ENCODE peak calls at places on chromosomes 12 and 14, in eight cellular contexts. P is NCI-H1092; L is GM23338; S is T-helper 9 cell; R is fibroblast of pulmonary artery; K is stomach; G is Peyer's patch; U is activated T-cell treated with anti-CD3 and anti-CD28 coated beads, Interleukin-2, amount 50 U/mL, for 72 hours. I is an unnamed sample.

GRCh38 chr14:75837151-75837787 is 144.5 kb downstream of the TGFB3 start:
- DNase-seq in S (no peak), U (no peak), R (no peak), K (no peak), L (no peak), P (no peak), G (no peak), I (no peak)

GRCh38 chr14:64758711-64759554 is 54.7 kb downstream of the PLEKHG3 start:
- DNase-seq in L (no peak), P (peak), G (peak), S (no peak), R (peak), U (no peak), K (peak), I (peak)

GRCh38 chr12:3168775-3169221 is 91.6 kb downstream of the TSPAN9 start:
- DNase-seq in S (no peak), U (peak), P (no peak), L (no peak), G (no peak), R (peak), K (no peak), I (peak)

GRCh38 chr14:59931237-59931636 is 11.3 kb downstream of the LRRC9 start:
- DNase-seq in U (no peak), P (no peak), G (no peak), S (no peak), K (no peak), R (no peak), L (no peak), I (no peak)

GRCh38 chr12:93145086-93145485 is 216.0 kb upstream of the EEA1 start:
- DNase-seq in P (no peak), G (no peak), R (no peak), L (no peak), K (no peak), U (no peak), S (no peak), I (no peak)

GRCh38 chr14:23364604-23365352 is at the start of gene EFS:
- DNase-seq in L (peak), G (no peak), S (no peak), R (no peak), P (no peak), K (no peak), U (no peak), I (peak)

GRCh38 chr14:101368629-101369028 is 192.7 kb upstream of the DIO3 start:
- DNase-seq in G (no peak), K (no peak), P (no peak), U (no peak), R (no peak), L (no peak), S (no peak), I (no peak)

GRCh38 chr14:23101213-23101970 is 3.4 kb downstream of the CIROP start:
- DNase-seq in L (no peak), R (no peak), S (no peak), K (no peak), P (no peak), U (no peak), G (no peak), I (no peak)

GRCh38 chr12:92648242-92649031 is 54.4 kb upstream of the PLEKHG7 start:
- DNase-seq in L (peak), G (no peak), R (peak), P (no peak), U (no peak), S (no peak), K (no peak), I (no peak)

GRCh38 chr14:59004012-59004411 is 184.5 kb upstream of the DAAM1 start:
- DNase-seq in K (no peak), S (no peak), U (no peak), P (no peak), L (no peak), R (peak), G (no peak), I (no peak)

GRCh38 chr12:100279612-100280244 is 12.8 kb downstream of the SCYL2 start:
- DNase-seq in G (no peak), U (no peak), L (peak), P (no peak), R (peak), K (no peak), S (no peak), I (no peak)

GRCh38 chr12:22083167-22083566 is 37.1 kb downstream of the CMAS start:
- DNase-seq in R (peak), U (no peak), G (no peak), S (no peak), K (no peak), P (no peak), L (peak), I (no peak)

GRCh38 chr12:132433641-132434395 is 56.1 kb upstream of the FBRSL1 start:
- DNase-seq in P (no peak), K (peak), G (no peak), R (no peak), S (no peak), L (no peak), U (no peak), I (no peak)

GRCh38 chr12:34208331-34209258 is 186.3 kb downstream of the ALG10 start:
- DNase-seq in S (no peak), L (no peak), P (no peak), U (no peak), G (no peak), K (no peak), R (no peak), I (no peak)

GRCh38 chr12:66848967-66849366 is 170.1 kb upstream of the GRIP1 start:
- DNase-seq in P (no peak), R (no peak), L (peak), K (no peak), U (no peak), S (no peak), G (no peak), I (no peak)

GRCh38 chr12:121858318-121858661 is 369 bp downstream of the HPD start:
- DNase-seq in K (no peak), R (no peak), G (no peak), L (no peak), U (no peak), P (no peak), S (no peak), I (no peak)

GRCh38 chr12:64531665-64532334 is 78.5 kb upstream of the RASSF3 start:
- DNase-seq in P (no peak), G (no peak), S (no peak), L (peak), U (no peak), K (no peak), R (no peak), I (no peak)

GRCh38 chr14:55370883-55371455 is 40.7 kb downstream of the ATG14 start:
- DNase-seq in G (no peak), U (no peak), S (no peak), R (no peak), L (no peak), P (no peak), K (no peak), I (no peak)

GRCh38 chr12:64583395-64584172 is 26.7 kb upstream of the RASSF3 start:
- DNase-seq in R (peak), P (no peak), L (no peak), U (no peak), G (no peak), K (no peak), S (no peak), I (no peak)

GRCh38 chr14:65238456-65238855 is 136.1 kb upstream of the MAX start:
- DNase-seq in G (no peak), P (no peak), K (no peak), L (no peak), U (no peak), R (peak), S (no peak), I (no peak)

GRCh38 chr12:6553051-6553868 is 2.6 kb downstream of the IFFO1 start:
- DNase-seq in P (no peak), R (peak), G (no peak), L (no peak), U (no peak), S (no peak), K (no peak), I (peak)

GRCh38 chr12:11650697-11651281 is 1.3 kb downstream of the ETV6 start:
- DNase-seq in S (no peak), U (peak), L (no peak), R (peak), P (peak), K (no peak), G (no peak), I (no peak)

GRCh38 chr14:96803958-96804357 is 6.8 kb downstream of the VRK1 start:
- DNase-seq in K (no peak), L (no peak), G (no peak), S (no peak), P (no peak), U (no peak), R (peak), I (no peak)

GRCh38 chr12:101772019-101772774 is 32.9 kb upstream of the SYCP3 start:
- DNase-seq in L (no peak), P (no peak), S (no peak), R (no peak), K (no peak), G (no peak), U (peak), I (no peak)

GRCh38 chr12:29649722-29650121 is 134.0 kb downstream of the TMTC1 start:
- DNase-seq in P (no peak), R (no peak), U (no peak), K (no peak), L (no peak), G (no peak), S (no peak), I (no peak)